ENCODE peak calls at places on chromosomes 13 and 19, in seven cellular contexts. A, J, P, E, D, S and H are unnamed samples.

GRCh38 chr19:416416-416815 is 7.5 kb upstream of the C2CD4C start:
- DNase-seq in A (no peak), J (no peak), P (no peak), E (no peak), D (no peak), S (no peak), H (peak; percentile 44)

GRCh38 chr19:7509625-7510024 is 6.3 kb upstream of the ZNF358 start:
- DNase-seq in A (peak; percentile 33), J (no peak), P (no peak), E (no peak), D (no peak), S (no peak), H (no peak)

GRCh38 chr19:17455711-17456123 is 5.0 kb downstream of the NXNL1 start:
- DNase-seq in A (peak; percentile 22), J (no peak), P (no peak), E (no peak), D (no peak), S (no peak), H (no peak)

GRCh38 chr13:21089827-21090226 is 28.4 kb upstream of the LATS2 start:
- DNase-seq in A (no peak), J (no peak), P (no peak), E (no peak), D (no peak), S (no peak), H (no peak)

GRCh38 chr19:6034512-6034911 is 56.6 kb upstream of the RANBP3 start:
- DNase-seq in A (no peak), J (no peak), P (no peak), E (no peak), D (no peak), S (no peak), H (no peak)

GRCh38 chr19:4552546-4552819 is 7.0 kb downstream of the SEMA6B start:
- DNase-seq in A (no peak), J (no peak), P (no peak), E (no peak), D (no peak), S (no peak), H (no peak)

GRCh38 chr19:39878398-39878797 is 32.2 kb upstream of the FBL start:
- DNase-seq in A (no peak), J (no peak), P (no peak), E (no peak), D (no peak), S (no peak), H (no peak)

GRCh38 chr19:6234527-6234926 is 45.2 kb downstream of the MLLT1 start:
- DNase-seq in A (no peak), J (no peak), P (no peak), E (no peak), D (no peak), S (no peak), H (no peak)

GRCh38 chr13:66981912-66982311 is 248.2 kb downstream of the PCDH9 start:
- DNase-seq in A (no peak), J (no peak), P (no peak), E (no peak), D (no peak), S (no peak), H (no peak)

GRCh38 chr19:50555447-50556235 is 12.6 kb downstream of the LRRC4B start:
- DNase-seq in A (no peak), J (no peak), P (no peak), E (no peak), D (no peak), S (no peak), H (no peak)

GRCh38 chr13:33764716-33765115 is 53.2 kb upstream of the RFC3 start:
- DNase-seq in A (no peak), J (no peak), P (no peak), E (no peak), D (no peak), S (no peak), H (no peak)

GRCh38 chr13:110261166-110262081 is 45.5 kb downstream of the COL4A1 start:
- DNase-seq in A (no peak), J (no peak), P (no peak), E (no peak), D (no peak), S (no peak), H (no peak)

GRCh38 chr13:112688560-112689497 is 1.0 kb upstream of the ATP11A start:
- DNase-seq in A (no peak), J (peak; percentile 48), P (peak; percentile 16), E (no peak), D (no peak), S (no peak), H (peak; percentile 85)

GRCh38 chr19:536881-537404 is 5.4 kb downstream of the CDC34 start:
- DNase-seq in A (no peak), J (no peak), P (no peak), E (no peak), D (no peak), S (no peak), H (no peak)

GRCh38 chr13:100520936-100521765 is 67.4 kb downstream of the GGACT start:
- DNase-seq in A (no peak), J (no peak), P (no peak), E (no peak), D (peak; percentile 33), S (no peak), H (no peak)

GRCh38 chr13:114019367-114019766 is 45.5 kb upstream of the C13orf46 start:
- DNase-seq in A (peak; percentile 35), J (peak; percentile 32), P (no peak), E (peak; percentile 17), D (peak; percentile 28), S (peak; percentile 33), H (no peak)

GRCh38 chr13:46062190-46062589 is 9.6 kb upstream of the ZC3H13 start:
- DNase-seq in A (no peak), J (no peak), P (peak; percentile 7), E (no peak), D (no peak), S (no peak), H (no peak)

GRCh38 chr13:51643114-51643881 is 59.0 kb downstream of the WDFY2 start:
- DNase-seq in A (no peak), J (no peak), P (peak; percentile 81), E (no peak), D (no peak), S (no peak), H (no peak)

GRCh38 chr13:110319774-110320509 is 12.9 kb downstream of the COL4A2 start:
- DNase-seq in A (peak; percentile 33), J (no peak), P (peak; percentile 68), E (no peak), D (no peak), S (no peak), H (no peak)

GRCh38 chr13:29428310-29428991 is 167.0 kb downstream of the SLC7A1 start:
- DNase-seq in A (peak; percentile 39), J (no peak), P (no peak), E (no peak), D (peak; percentile 47), S (no peak), H (no peak)

GRCh38 chr19:47284324-47284899 is 9.7 kb downstream of the INAFM1 start:
- DNase-seq in A (peak; percentile 69), J (peak; percentile 60), P (peak; percentile 80), E (no peak), D (no peak), S (peak; percentile 66), H (peak; percentile 79)

GRCh38 chr13:113493315-113493951 is 2.9 kb upstream of the DCUN1D2 start:
- DNase-seq in A (no peak), J (no peak), P (peak; percentile 96), E (no peak), D (no peak), S (no peak), H (no peak)

GRCh38 chr13:44934724-44935123 is 54.5 kb downstream of the NUFIP1 start:
- DNase-seq in A (no peak), J (no peak), P (peak; percentile 59), E (no peak), D (no peak), S (no peak), H (no peak)

GRCh38 chr13:51518847-51519246 is 65.4 kb upstream of the WDFY2 start:
- DNase-seq in A (no peak), J (peak; percentile 16), P (no peak), E (no peak), D (no peak), S (no peak), H (peak; percentile 62)

GRCh38 chr13:62280590-62280989 is 864.9 kb upstream of the PCDH20 start:
- DNase-seq in A (no peak), J (no peak), P (no peak), E (no peak), D (no peak), S (no peak), H (no peak)

GRCh38 chr19:53878786-53879144 is 3.2 kb upstream of the PRKCG start:
- DNase-seq in A (no peak), J (no peak), P (no peak), E (no peak), D (no peak), S (no peak), H (no peak)

GRCh38 chr13:61774903-61775302 is 359.3 kb upstream of the PCDH20 start:
- DNase-seq in A (no peak), J (no peak), P (no peak), E (no peak), D (no peak), S (no peak), H (no peak)

GRCh38 chr13:64428196-64428595 is 2801.9 kb downstream of the PCDH9 start:
- DNase-seq in A (no peak), J (no peak), P (peak; percentile 2), E (no peak), D (no peak), S (no peak), H (no peak)

GRCh38 chr13:51832471-51833152 is 12.4 kb downstream of the TMEM272 start:
- DNase-seq in A (no peak), J (peak; percentile 35), P (peak; percentile 52), E (no peak), D (no peak), S (peak; percentile 56), H (no peak)

GRCh38 chr19:31350033-31350692 is 927 bp upstream of the TSHZ3 start:
- DNase-seq in A (peak; percentile 38), J (no peak), P (no peak), E (no peak), D (no peak), S (no peak), H (no peak)

GRCh38 chr19:46812898-46813569 is 24.6 kb upstream of the SLC1A5 start:
- DNase-seq in A (no peak), J (no peak), P (no peak), E (no peak), D (no peak), S (no peak), H (no peak)

GRCh38 chr19:41682437-41682836 is 5.6 kb downstream of the CEACAM7 start:
- DNase-seq in A (no peak), J (no peak), P (no peak), E (no peak), D (no peak), S (no peak), H (no peak)

GRCh38 chr13:101695870-101696516 is 243.5 kb downstream of the ITGBL1 start:
- DNase-seq in A (no peak), J (no peak), P (peak; percentile 16), E (no peak), D (no peak), S (no peak), H (no peak)